ENCODE peak calls at places on chromosome 1, in six cellular contexts. R is bronchial epithelial cell; I is mammary epithelial cell; S is cardiac muscle cell; N is effector memory CD4-positive, alpha-beta T cell; F is right atrium auricular region. L is an unnamed sample. For H3K27me3, the result is how much of the 10 kb centered on the place peaks cover.

GRCh38 chr1:200670215-200671118 is 760 bp upstream of the DDX59 start:
- DNase-seq in S (peak), F (no peak), N (no peak), R (no peak), I (no peak), L (peak)

GRCh38 chr1:205662791-205663190 is 17.5 kb downstream of the SLC45A3 start:
- DNase-seq in F (no peak), I (no peak), R (no peak), S (no peak), N (no peak), L (no peak)

GRCh38 chr1:89060091-89060490 is 4.9 kb downstream of the GBP1 start:
- DNase-seq in F (no peak), S (no peak), R (no peak), I (no peak), N (no peak), L (no peak)

GRCh38 chr1:162230096-162230495 is 146.6 kb downstream of the SPATA46 start:
- DNase-seq in S (peak), N (no peak), F (no peak), R (peak), I (no peak), L (no peak)

GRCh38 chr1:67019600-67020136 is 34.3 kb downstream of the SLC35D1 start:
- DNase-seq in I (peak), F (no peak), N (no peak), R (peak), S (peak), L (no peak)

GRCh38 chr1:19349999-19350398 is 37.9 kb downstream of the SLC66A1 start:
- DNase-seq in R (no peak), N (no peak), I (no peak), S (no peak), F (no peak), L (no peak)

GRCh38 chr1:32100359-32100758 is 7.5 kb upstream of the KPNA6 start:
- DNase-seq in I (no peak), F (no peak), S (no peak), R (no peak), N (no peak), L (no peak)

GRCh38 chr1:41618066-41618825 is 133.8 kb upstream of the EDN2 start:
- DNase-seq in I (peak), F (peak), R (peak), N (no peak), S (no peak), L (no peak)

GRCh38 chr1:65002156-65002507 is 35.8 kb upstream of the JAK1 start:
- DNase-seq in R (no peak), S (no peak), I (no peak), N (no peak), F (no peak), L (no peak)

GRCh38 chr1:61054636-61055035 is 27.7 kb upstream of the NFIA start:
- DNase-seq in R (no peak), F (no peak), S (no peak), N (no peak), I (no peak), L (no peak)

GRCh38 chr1:162873671-162874666 is 13.0 kb upstream of the CCDC190 start:
- DNase-seq in F (no peak), R (peak), I (no peak), S (no peak), N (no peak), L (peak)

GRCh38 chr1:77639056-77639455 is 43.4 kb downstream of the ZZZ3 start:
- DNase-seq in I (peak), R (peak), N (no peak), S (no peak), F (no peak), L (no peak)

GRCh38 chr1:168225476-168226190 is at the start of gene SFT2D2:
- DNase-seq in R (peak), I (peak), N (peak), F (peak), S (peak), L (peak)

GRCh38 chr1:198880818-198881597 is 242.2 kb downstream of the PTPRC start:
- DNase-seq in R (peak), I (peak), S (no peak), F (no peak), N (no peak), L (peak)

GRCh38 chr1:39825432-39825941 is 36.8 kb upstream of the BMP8B start:
- DNase-seq in I (no peak), S (no peak), R (no peak), F (no peak), N (no peak), L (peak)

GRCh38 chr1:44245066-44245465 is 31.8 kb downstream of the DMAP1 start:
- DNase-seq in I (no peak), F (no peak), S (peak), R (no peak), N (no peak), L (no peak)

GRCh38 chr1:81550753-81551152 is 250.0 kb upstream of the ADGRL2 start:
- DNase-seq in I (peak), F (no peak), S (no peak), N (no peak), R (peak), L (peak)

GRCh38 chr1:241215203-241215602 is 141.8 kb downstream of the RGS7 start:
- DNase-seq in F (no peak), N (no peak), S (no peak), I (no peak), R (no peak), L (peak)

GRCh38 chr1:223479261-223479660 is 86.0 kb downstream of the CCDC185 start:
- DNase-seq in I (no peak), N (no peak), S (no peak), R (no peak), F (no peak), L (no peak)

GRCh38 chr1:153938996-153939395 is 7.5 kb downstream of the DENND4B start:
- DNase-seq in N (no peak), R (no peak), I (no peak), F (no peak), S (no peak), L (no peak)

GRCh38 chr1:153940756-153941155 is 5.8 kb downstream of the DENND4B start:
- DNase-seq in F (no peak), S (no peak), N (no peak), I (no peak), R (no peak), L (no peak)

GRCh38 chr1:153941826-153942725 is 4.4 kb downstream of the DENND4B start:
- DNase-seq in R (no peak), I (no peak), N (no peak), S (no peak), F (no peak), L (no peak)

GRCh38 chr1:153937331-153937730 is 9.2 kb downstream of the DENND4B start:
- DNase-seq in S (no peak), R (no peak), N (no peak), F (no peak), I (no peak), L (no peak)

GRCh38 chr1:153939476-153939875 is 7.0 kb downstream of the DENND4B start:
- DNase-seq in F (no peak), R (no peak), N (no peak), S (no peak), I (no peak), L (no peak)
- H3K27me3 ChIP-seq in F (under half), R (under half), N (under half), S (under half), I (under half), L (under half)

GRCh38 chr1:57637155-57637554 is 213.3 kb upstream of the DAB1 start:
- DNase-seq in N (no peak), R (peak), S (no peak), F (no peak), I (no peak), L (no peak)
- H3K27me3 ChIP-seq in N (under half), R (under half), S (under half), F (under half), I (under half), L (under half)

DNA sequence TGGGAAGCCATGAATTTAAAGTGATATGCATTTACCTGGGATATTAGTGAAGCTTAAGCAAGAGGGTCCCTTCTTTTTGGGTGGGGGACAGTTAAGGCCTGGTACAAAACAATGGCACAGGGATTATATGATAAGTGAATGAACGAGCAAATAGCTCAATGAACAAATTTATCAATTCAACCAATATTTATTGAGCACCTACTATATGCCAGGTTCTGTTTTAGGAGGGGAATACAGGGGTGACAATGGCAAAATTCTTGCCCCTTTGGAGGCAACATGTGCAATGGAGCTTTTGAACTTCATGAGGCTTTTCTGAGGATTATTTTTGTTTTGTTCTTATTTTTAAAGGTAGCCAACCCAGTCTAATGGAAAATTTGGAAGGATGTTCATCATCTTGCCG is 68.2 kb downstream of the FOXD2 start:
- DNase-seq in S (no peak), F (no peak), R (no peak), I (no peak), N (no peak), L (no peak)
- H3K27me3 ChIP-seq in S (half or more), F (under half), R (under half), I (under half), N (under half), L (under half)

DNA sequence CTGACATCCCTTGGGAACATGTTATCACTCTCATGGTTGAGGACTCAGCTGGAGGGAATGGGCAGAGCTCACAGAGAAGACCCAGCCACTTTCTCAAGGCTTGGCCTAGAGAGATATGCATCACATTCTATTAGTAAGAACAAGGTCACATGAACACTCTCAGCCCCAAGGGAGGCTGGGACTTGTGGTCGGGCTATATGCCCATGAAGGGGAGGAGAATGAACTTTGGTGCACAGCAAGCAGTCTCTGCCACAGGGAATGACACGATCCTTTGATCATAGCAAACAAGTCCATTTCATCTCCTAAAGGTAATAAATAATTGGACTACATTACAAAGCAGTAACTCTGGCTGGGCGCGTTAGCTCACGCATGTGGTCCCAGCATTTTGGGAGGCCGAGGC is 105.7 kb downstream of the SYF2 start:
- DNase-seq in N (no peak), I (no peak), R (no peak), S (no peak), F (no peak), L (no peak)
- H3K27me3 ChIP-seq in N (under half), I (under half), R (under half), S (under half), F (under half), L (under half)

GRCh38 chr1:26154750-26155149 is 4.1 kb upstream of the FAM110D start:
- DNase-seq in N (no peak), R (no peak), F (no peak), I (no peak), S (peak), L (no peak)
- H3K27me3 ChIP-seq in N (under half), R (under half), F (under half), I (under half), S (under half), L (under half)

L was measured in hepatocyte.